ENCODE peak calls at places on chromosomes 6 and 20, in seven cellular contexts. K is RWPE1, T is heart right ventricle, M is cardiac fibroblast, C is GM10248, U is WTC11, Q is glutamatergic neuron. W is an unnamed sample.

GRCh38 chr6:111199935-111200822 is 112.9 kb downstream of the SLC16A10 start:
- DNase-seq in T (no peak), Q (no peak), C (no peak), K (no peak), U (no peak), M (no peak), W (no peak)

GRCh38 chr6:137808191-137808590 is 58.9 kb upstream of the TNFAIP3 start:
- DNase-seq in K (peak), T (no peak), U (no peak), M (peak), Q (no peak), C (no peak), W (no peak)

GRCh38 chr20:10172998-10173655 is 45.5 kb upstream of the SNAP25 start:
- DNase-seq in M (no peak), T (no peak), C (no peak), U (no peak), K (no peak), Q (no peak), W (no peak)

GRCh38 chr20:41697861-41698559 is 79.8 kb upstream of the CHD6 start:
- DNase-seq in C (peak), T (no peak), M (peak), K (peak), U (no peak), Q (no peak), W (no peak)

GRCh38 chr6:63467247-63467954 is 104.9 kb upstream of the LOC128125822 start:
- DNase-seq in C (no peak), U (no peak), T (no peak), K (no peak), M (no peak), Q (no peak), W (no peak)

GRCh38 chr6:87518453-87518852 is 45.7 kb downstream of the SLC35A1 start:
- DNase-seq in M (no peak), U (no peak), K (no peak), C (no peak), T (no peak), Q (no peak), W (no peak)

GRCh38 chr6:132995009-132995408 is 180.6 kb downstream of the RPS12 start:
- DNase-seq in T (no peak), Q (no peak), U (no peak), M (no peak), K (no peak), C (no peak), W (no peak)

GRCh38 chr20:3103369-3104032 is 19.0 kb upstream of the AVP start:
- DNase-seq in U (no peak), Q (no peak), C (no peak), T (no peak), M (no peak), K (peak), W (no peak)

GRCh38 chr6:43269273-43270007 is 26.2 kb downstream of the TTBK1 start:
- DNase-seq in U (peak), T (peak), M (no peak), C (no peak), K (no peak), Q (no peak), W (no peak)

GRCh38 chr6:94813806-94814205 is 763.5 kb upstream of the MANEA start:
- DNase-seq in U (no peak), M (no peak), Q (no peak), C (no peak), T (no peak), K (no peak), W (no peak)
- TF ChIP-seq CTCF in U (peak), M (no peak), Q (peak), C (no peak), T (no peak), K (no peak), W (no peak)

GRCh38 chr6:5025911-5026819 is 22.3 kb upstream of the RPP40 start:
- DNase-seq in K (no peak), T (peak), Q (peak), U (peak), M (peak), C (no peak), W (peak)
- TF ChIP-seq CTCF in K (no peak), T (no peak), Q (no peak), U (no peak), M (no peak), C (no peak), W (peak)

DNA sequence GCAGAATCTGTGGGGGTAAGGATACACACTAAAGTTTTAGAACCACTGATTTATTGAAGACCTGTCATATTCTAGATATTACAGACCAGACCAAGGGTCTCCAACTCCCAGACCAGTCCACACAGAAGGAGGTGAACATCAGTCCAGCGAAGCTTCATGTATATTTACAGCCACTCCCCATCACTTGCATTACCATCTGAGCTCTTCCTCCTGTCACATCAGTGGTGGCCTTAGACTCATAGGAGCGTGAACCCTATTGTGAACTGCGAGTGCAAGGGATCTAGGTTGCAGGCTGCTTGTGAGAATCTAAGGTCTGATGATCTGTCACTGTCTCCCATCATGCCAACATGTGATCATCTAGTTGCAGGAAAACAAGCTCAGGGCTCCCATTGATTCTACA is 5.0 kb upstream of the BCLAF1 start:
- DNase-seq in M (no peak), U (no peak), C (no peak), K (no peak), T (no peak), Q (no peak), W (no peak)
- TF ChIP-seq CTCF in M (no peak), U (no peak), C (no peak), K (no peak), T (no peak), Q (no peak), W (no peak)

GRCh38 chr20:11912013-11912663 is 5.6 kb upstream of the BTBD3 start:
- DNase-seq in U (no peak), C (peak), Q (peak), T (no peak), M (peak), K (no peak), W (no peak)
- TF ChIP-seq CTCF in U (no peak), C (peak), Q (peak), T (peak), M (peak), K (no peak), W (peak)

GRCh38 chr6:116773886-116774285 is 8.4 kb upstream of the FAM162B start:
- DNase-seq in U (no peak), C (no peak), K (no peak), T (no peak), M (no peak), Q (no peak), W (no peak)
- TF ChIP-seq CTCF in U (no peak), C (no peak), K (no peak), T (no peak), M (no peak), Q (no peak), W (no peak)

W was measured in progenitor cell of endocrine pancreas.